ENCODE peak calls at places on chromosomes 11 and 22, in six cellular contexts. A is MM.1S, Q is HCT116, J is GM23248, K is hepatocyte, U is GM23338. D is an unnamed sample. For H3K9me2, the result is how much of the 10 kb centered on the place peaks cover.

GRCh38 chr11:47552581-47553416 is at the start of gene CELF1:
- DNase-seq in Q (peak), U (peak), A (peak), J (peak), K (peak), D (peak)

GRCh38 chr11:105641433-105641832 is 31.6 kb downstream of the GRIA4 start:
- DNase-seq in U (no peak), Q (no peak), A (no peak), K (no peak), J (no peak), D (no peak)

GRCh38 chr11:65918211-65919150 is at the start of gene C11orf68:
- DNase-seq in Q (no peak), J (peak), A (peak), K (no peak), U (peak), D (peak)

GRCh38 chr11:111819161-111820058 is 52.0 kb downstream of the ALG9 start:
- DNase-seq in U (no peak), K (peak), A (no peak), Q (no peak), J (peak), D (no peak)

GRCh38 chr11:63832336-63832735 is 6.6 kb upstream of the MARK2 start:
- DNase-seq in J (no peak), K (no peak), U (no peak), Q (no peak), A (peak), D (no peak)

GRCh38 chr11:586376-587316 is 10.4 kb downstream of the PHRF1 start:
- DNase-seq in J (no peak), K (no peak), Q (no peak), A (no peak), U (no peak), D (no peak)

GRCh38 chr22:24337894-24338645 is 67.4 kb downstream of the SPECC1L start:
- DNase-seq in A (no peak), J (no peak), U (peak), Q (no peak), K (no peak), D (no peak)

GRCh38 chr22:45159652-45160462 is 3.9 kb upstream of the NUP50 start:
- DNase-seq in K (peak), J (peak), Q (no peak), U (peak), A (no peak), D (peak)

GRCh38 chr11:68593441-68593840 is 90.9 kb upstream of the GAL start:
- DNase-seq in Q (no peak), U (no peak), K (no peak), A (no peak), J (no peak), D (no peak)

GRCh38 chr11:75423721-75424120 is 9.3 kb downstream of the KLHL35 start:
- DNase-seq in U (no peak), Q (no peak), J (no peak), A (no peak), K (no peak), D (no peak)

GRCh38 chr11:86673872-86674750 is 1.7 kb upstream of the ME3 start:
- DNase-seq in Q (no peak), U (no peak), J (no peak), K (no peak), A (no peak), D (peak)

GRCh38 chr22:50575426-50575941 is 2.7 kb downstream of the CPT1B start:
- DNase-seq in U (no peak), K (no peak), A (no peak), Q (no peak), J (no peak), D (no peak)

GRCh38 chr22:50572965-50573364 is 5.3 kb downstream of the CPT1B start:
- DNase-seq in U (no peak), J (no peak), K (no peak), Q (no peak), A (no peak), D (no peak)

GRCh38 chr22:50574383-50574755 is 3.9 kb downstream of the CPT1B start:
- DNase-seq in U (no peak), K (no peak), Q (no peak), J (no peak), A (no peak), D (no peak)

GRCh38 chr22:50571264-50572175 is 6.7 kb downstream of the CPT1B start:
- DNase-seq in J (no peak), U (no peak), Q (no peak), K (no peak), A (no peak), D (no peak)

GRCh38 chr22:50573491-50574382 is 4.5 kb downstream of the CPT1B start:
- DNase-seq in U (no peak), Q (no peak), K (no peak), J (no peak), A (no peak), D (no peak)
- H3K9me2 ChIP-seq in U (under half), Q (under half), K (under half), J (under half), A (under half), D (under half)

GRCh38 chr11:23403210-23404185 is 543.2 kb upstream of the CCDC179 start:
- DNase-seq in J (no peak), U (no peak), A (no peak), Q (no peak), K (no peak), D (no peak)

GRCh38 chr11:23404225-23405160 is 544.2 kb upstream of the CCDC179 start:
- DNase-seq in Q (no peak), J (no peak), K (no peak), U (no peak), A (no peak), D (no peak)

GRCh38 chr11:23405350-23405937 is 545.2 kb upstream of the CCDC179 start:
- DNase-seq in J (no peak), K (no peak), Q (no peak), A (no peak), U (no peak), D (no peak)

GRCh38 chr11:23398052-23398451 is 537.8 kb upstream of the CCDC179 start:
- DNase-seq in J (no peak), K (no peak), Q (no peak), A (no peak), U (no peak), D (no peak)

GRCh38 chr11:23399995-23400394 is 539.7 kb upstream of the CCDC179 start:
- DNase-seq in K (no peak), J (no peak), A (no peak), Q (no peak), U (no peak), D (no peak)
- H3K9me2 ChIP-seq in K (under half), J (under half), A (under half), Q (under half), U (under half), D (under half)

GRCh38 chr11:95693298-95693697 is 96.3 kb downstream of the FAM76B start:
- DNase-seq in Q (no peak), K (no peak), A (no peak), U (no peak), J (no peak), D (no peak)

GRCh38 chr11:95692526-95693270 is 96.9 kb downstream of the FAM76B start:
- DNase-seq in U (no peak), A (no peak), J (peak), Q (no peak), K (no peak), D (no peak)

GRCh38 chr11:95688015-95688414 is 101.6 kb downstream of the FAM76B start:
- DNase-seq in Q (no peak), J (no peak), U (no peak), K (no peak), A (no peak), D (no peak)

GRCh38 chr11:95688501-95689222 is 100.9 kb downstream of the FAM76B start:
- DNase-seq in U (no peak), K (no peak), A (no peak), Q (no peak), J (no peak), D (no peak)

GRCh38 chr11:95690100-95690499 is 99.5 kb downstream of the FAM76B start:
- DNase-seq in A (no peak), J (no peak), K (no peak), Q (no peak), U (no peak), D (no peak)
- H3K9me2 ChIP-seq in A (under half), J (under half), K (under half), Q (under half), U (under half), D (under half)

GRCh38 chr22:50157976-50158375 is 12.6 kb upstream of the PANX2 start:
- DNase-seq in A (no peak), K (no peak), U (no peak), J (no peak), Q (no peak), D (no peak)
- H3K9me2 ChIP-seq in A (under half), K (under half), U (under half), J (under half), Q (under half), D (under half)

D was measured in PC-3.